ENCODE peak calls at places on chromosomes 7 and 10, in five cellular contexts. V is aorta, E is PC-3, T is BJ, P is fibroblast of lung. Q is an unnamed sample.

GRCh38 chr10:110784198-110784597 is 87.5 kb upstream of the PDCD4 start:
- DNase-seq in V (no peak), E (no peak), T (no peak), P (no peak), Q (no peak)

GRCh38 chr7:103915958-103916357 is 73.5 kb downstream of the RELN start:
- DNase-seq in V (no peak), E (peak; percentile 49), T (no peak), P (peak; percentile 54), Q (peak; percentile 74)

GRCh38 chr10:31554556-31554955 is 235.5 kb downstream of the ZEB1 start:
- DNase-seq in V (no peak), E (peak; percentile 67), T (peak; percentile 7), P (peak; percentile 64), Q (peak; percentile 85)

GRCh38 chr10:8238989-8239388 is 184.5 kb downstream of the GATA3 start:
- DNase-seq in V (no peak), E (no peak), T (no peak), P (no peak), Q (no peak)

GRCh38 chr7:128888756-128889095 is 21.8 kb downstream of the KCP start:
- DNase-seq in V (no peak), E (no peak), T (no peak), P (no peak), Q (no peak)

GRCh38 chr10:71590786-71591350 is 128.7 kb downstream of the C10orf105 start:
- DNase-seq in V (no peak), E (no peak), T (no peak), P (no peak), Q (no peak)

GRCh38 chr10:2279666-2280065 is 542.3 kb upstream of the ADARB2 start:
- DNase-seq in V (no peak), E (no peak), T (no peak), P (no peak), Q (no peak)

GRCh38 chr7:76123316-76123715 is 75.4 kb downstream of the MDH2 start:
- DNase-seq in V (no peak), E (peak; percentile 5), T (no peak), P (no peak), Q (no peak)

GRCh38 chr10:111233439-111233838 is 156.6 kb downstream of the ADRA2A start:
- DNase-seq in V (no peak), E (peak; percentile 5), T (no peak), P (no peak), Q (no peak)

GRCh38 chr10:11454958-11455566 is 156.4 kb downstream of the USP6NL start:
- DNase-seq in V (no peak), E (no peak), T (no peak), P (no peak), Q (no peak)

GRCh38 chr7:93551063-93551895 is 23.2 kb downstream of the CALCR start:
- DNase-seq in V (no peak), E (peak; percentile 57), T (no peak), P (peak; percentile 70), Q (peak; percentile 56)

GRCh38 chr10:114623661-114624294 is 34.3 kb downstream of the ABLIM1 start:
- DNase-seq in V (no peak), E (peak; percentile 89), T (peak; percentile 69), P (peak; percentile 83), Q (peak; percentile 88)

GRCh38 chr7:28002638-28003037 is 178.0 kb downstream of the JAZF1 start:
- DNase-seq in V (no peak), E (peak; percentile 4), T (no peak), P (no peak), Q (peak; percentile 13)

GRCh38 chr10:110163192-110163773 is 44.1 kb upstream of the MXI1 start:
- DNase-seq in V (no peak), E (no peak), T (no peak), P (no peak), Q (no peak)

GRCh38 chr7:82605247-82605864 is 161.8 kb upstream of the CACNA2D1 start:
- DNase-seq in V (no peak), E (peak; percentile 59), T (peak; percentile 1), P (peak; percentile 58), Q (peak; percentile 46)

GRCh38 chr7:26658080-26658697 is 206.2 kb downstream of the SKAP2 start:
- DNase-seq in V (no peak), E (peak; percentile 23), T (no peak), P (no peak), Q (no peak)

GRCh38 chr7:114502454-114503254 is 88.0 kb downstream of the FOXP2 start:
- DNase-seq in V (no peak), E (no peak), T (no peak), P (peak; percentile 34), Q (peak; percentile 16)

GRCh38 chr7:29852457-29852856 is 46.1 kb downstream of the WIPF3 start:
- DNase-seq in V (no peak), E (peak; percentile 10), T (no peak), P (no peak), Q (no peak)
- H3K27me3 ChIP-seq in V (peaks cover 3% of the 10 kb centered on the region), E (no peaks in the 10 kb centered on the region), T (peaks cover 15% of the 10 kb centered on the region), P (no peaks in the 10 kb centered on the region), Q (peaks cover 9% of the 10 kb centered on the region)

DNA sequence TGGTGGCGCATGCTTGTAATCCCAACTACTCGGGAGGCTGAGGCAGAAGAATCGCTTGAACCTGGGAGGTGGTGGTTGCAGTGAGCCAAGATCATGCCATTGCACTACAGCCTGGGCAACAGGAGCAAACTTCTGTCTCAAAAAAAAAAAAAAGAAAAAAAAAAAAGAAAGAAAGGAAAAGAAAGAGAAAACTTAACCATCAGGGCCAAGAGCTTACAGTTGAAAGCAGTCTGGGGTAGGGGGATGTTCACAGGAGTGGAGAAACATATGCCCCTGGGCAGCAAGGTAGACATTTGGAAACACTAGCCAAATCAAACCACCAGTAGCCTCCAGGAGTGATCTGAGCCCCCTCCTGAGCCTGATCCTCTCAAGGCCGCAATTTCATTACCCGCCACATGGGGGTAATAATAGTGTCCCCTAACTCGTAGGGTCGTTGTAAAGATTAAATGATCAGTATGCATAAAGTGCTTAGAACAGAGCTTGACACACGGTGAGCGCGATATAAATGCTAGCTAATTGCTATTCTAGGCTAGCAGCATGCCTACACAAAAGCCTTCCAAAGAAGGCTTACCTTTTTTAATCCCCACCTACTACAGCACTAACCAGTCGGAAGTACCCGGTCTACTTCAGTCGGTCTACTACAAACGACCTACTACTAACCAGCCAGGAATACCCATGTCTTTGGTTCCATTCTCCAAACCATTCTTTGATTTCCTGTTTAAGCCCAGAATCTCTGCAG is 274.3 kb upstream of the NEBL start:
- DNase-seq in V (no peak), E (peak; percentile 6), T (no peak), P (no peak), Q (no peak)
- H3K27me3 ChIP-seq in V (no peaks in the 10 kb centered on the region), E (no peaks in the 10 kb centered on the region), T (peaks cover 21% of the 10 kb centered on the region), P (peaks cover 12% of the 10 kb centered on the region), Q (peaks cover 27% of the 10 kb centered on the region)

DNA sequence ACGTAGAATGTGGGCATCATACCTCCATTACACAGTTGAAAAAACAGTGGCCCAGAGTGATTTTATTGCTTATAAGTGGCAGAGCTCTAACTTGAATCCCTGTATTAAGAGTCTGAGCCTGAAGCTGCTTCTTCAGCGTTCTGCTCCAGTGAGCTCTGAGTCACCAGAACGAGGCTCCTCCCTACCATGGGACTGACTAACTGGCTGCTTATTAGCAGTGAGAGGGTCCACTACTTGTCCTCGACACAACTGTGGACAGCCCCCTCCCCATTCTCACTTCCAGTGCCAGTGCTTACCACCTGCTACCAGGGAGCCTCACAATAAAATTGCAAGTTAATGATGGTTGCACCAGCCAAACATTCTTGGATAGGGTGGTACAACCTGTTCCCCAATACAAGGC is 2.8 kb upstream of the NRG3 start:
- DNase-seq in V (no peak), E (no peak), T (no peak), P (no peak), Q (no peak)
- H3K27me3 ChIP-seq in V (peaks cover 2% of the 10 kb centered on the region), E (no peaks in the 10 kb centered on the region), T (peaks cover 11% of the 10 kb centered on the region), P (peaks cover 4% of the 10 kb centered on the region), Q (peaks cover 11% of the 10 kb centered on the region)

GRCh38 chr10:104208730-104209129 is 23.4 kb downstream of the CFAP43 start:
- DNase-seq in V (no peak), E (no peak), T (no peak), P (no peak), Q (no peak)
- H3K27me3 ChIP-seq in V (no peaks in the 10 kb centered on the region), E (no peaks in the 10 kb centered on the region), T (peaks cover 1% of the 10 kb centered on the region), P (no peaks in the 10 kb centered on the region), Q (peaks cover 31% of the 10 kb centered on the region)

GRCh38 chr7:20796565-20796964 is 9.9 kb upstream of the SP8 start:
- DNase-seq in V (no peak), E (no peak), T (no peak), P (no peak), Q (no peak)
- H3K27me3 ChIP-seq in V (peaks cover 2% of the 10 kb centered on the region), E (peaks cover 86% of the 10 kb centered on the region), T (peaks cover 37% of the 10 kb centered on the region), P (peaks cover 32% of the 10 kb centered on the region), Q (peaks cover 51% of the 10 kb centered on the region)

DNA sequence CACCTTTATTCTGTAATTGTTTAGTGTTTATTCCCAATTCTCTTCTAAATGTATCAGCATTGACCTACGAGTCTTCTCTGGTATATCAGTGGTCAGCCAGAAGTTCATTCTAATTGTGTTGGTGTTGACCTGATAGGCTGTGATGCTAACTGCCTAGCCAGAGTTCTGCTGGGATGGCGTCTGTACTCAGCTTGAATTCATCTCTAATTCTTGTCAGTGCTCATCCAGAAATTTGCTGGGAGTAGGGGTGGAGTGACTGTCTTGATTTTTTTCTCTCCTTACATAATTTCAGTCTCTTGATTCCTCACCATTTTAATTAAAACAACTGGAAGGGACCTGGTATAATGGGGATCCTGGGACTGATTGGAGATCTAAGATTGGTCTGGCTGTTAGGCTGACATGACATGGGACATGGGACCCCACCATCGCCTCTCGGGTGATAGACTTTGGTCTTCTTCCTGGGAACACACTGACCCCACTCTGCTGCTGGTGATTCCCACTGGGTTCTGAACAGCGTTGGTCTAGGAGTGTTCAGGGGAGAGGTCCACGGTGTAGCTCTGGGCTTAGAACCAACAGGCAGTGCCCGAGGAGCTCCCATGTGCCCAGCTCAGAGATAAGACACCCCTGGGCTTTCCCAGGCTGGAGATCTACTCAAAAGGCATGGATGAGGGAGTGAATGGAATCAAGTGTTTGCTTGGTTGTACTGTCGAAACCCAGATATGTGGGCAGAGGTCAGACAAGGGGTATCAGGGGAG is 3.8 kb downstream of the NEURL1 start:
- DNase-seq in V (no peak), E (no peak), T (no peak), P (no peak), Q (no peak)
- H3K27me3 ChIP-seq in V (no peaks in the 10 kb centered on the region), E (peaks cover 23% of the 10 kb centered on the region), T (peaks cover 44% of the 10 kb centered on the region), P (peaks cover 60% of the 10 kb centered on the region), Q (peaks cover 86% of the 10 kb centered on the region)

GRCh38 chr10:101118031-101118430 is 13.1 kb upstream of the TLX1 start:
- DNase-seq in V (no peak), E (no peak), T (no peak), P (no peak), Q (no peak)
- H3K27me3 ChIP-seq in V (peaks cover 1% of the 10 kb centered on the region), E (peaks cover 9% of the 10 kb centered on the region), T (peaks cover 50% of the 10 kb centered on the region), P (peaks cover 43% of the 10 kb centered on the region), Q (peaks cover 82% of the 10 kb centered on the region)